ENCODE peak calls at places on chromosomes 12 and 14, in four cellular contexts. Z is right atrium auricular region, E is AG04450, I is fibroblast of pulmonary artery. G is an unnamed sample.

GRCh38 chr12:24306001-24306400 is 356.5 kb upstream of the SOX5 start:
- DNase-seq in E (no peak), Z (no peak), I (no peak), G (no peak)

GRCh38 chr14:87745507-87746118 is 247.4 kb downstream of the GALC start:
- DNase-seq in I (peak; percentile 47), E (no peak), Z (no peak), G (no peak)

GRCh38 chr12:54000774-54001114 is 783 bp downstream of the HOXC9 start:
- DNase-seq in Z (no peak), E (no peak), I (no peak), G (no peak)

GRCh38 chr12:109500406-109501185 is 23.2 kb downstream of the UBE3B start:
- DNase-seq in I (no peak), E (no peak), Z (no peak), G (no peak)

GRCh38 chr12:78120866-78121590 is 290.3 kb downstream of the NAV3 start:
- DNase-seq in I (peak; percentile 79), E (no peak), Z (no peak), G (no peak)

GRCh38 chr14:91940209-91940608 is 7.3 kb downstream of the FBLN5 start:
- DNase-seq in I (no peak), E (no peak), Z (no peak), G (no peak)

GRCh38 chr14:39265032-39265431 is 31.3 kb downstream of the MIA2 start:
- DNase-seq in E (no peak), I (peak; percentile 73), Z (no peak), G (no peak)

GRCh38 chr12:101671157-101671791 is 26.2 kb upstream of the CHPT1 start:
- DNase-seq in E (no peak), Z (no peak), I (no peak), G (no peak)

GRCh38 chr14:62031504-62031903 is 269.3 kb downstream of the SNAPC1 start:
- DNase-seq in E (no peak), I (no peak), Z (no peak), G (no peak)

GRCh38 chr14:20904393-20905029 is 13.3 kb downstream of the RNASE3 start:
- DNase-seq in Z (no peak), E (no peak), I (no peak), G (no peak)
- TF ChIP-seq CTCF in Z (no peak), E (no peak), I (no peak), G (no peak)

GRCh38 chr14:69483765-69484443 is 624 bp upstream of the PLEKHD1 start:
- DNase-seq in E (no peak), I (no peak), Z (no peak), G (no peak)
- TF ChIP-seq CTCF in E (no peak), I (no peak), Z (no peak), G (no peak)

GRCh38 chr12:94329366-94329765 is 130.3 kb downstream of the CEP83 start:
- DNase-seq in I (no peak), E (no peak), Z (no peak), G (no peak)
- TF ChIP-seq CTCF in I (peak; percentile 8), E (peak; percentile 4), Z (peak; percentile 36), G (no peak)

DNA sequence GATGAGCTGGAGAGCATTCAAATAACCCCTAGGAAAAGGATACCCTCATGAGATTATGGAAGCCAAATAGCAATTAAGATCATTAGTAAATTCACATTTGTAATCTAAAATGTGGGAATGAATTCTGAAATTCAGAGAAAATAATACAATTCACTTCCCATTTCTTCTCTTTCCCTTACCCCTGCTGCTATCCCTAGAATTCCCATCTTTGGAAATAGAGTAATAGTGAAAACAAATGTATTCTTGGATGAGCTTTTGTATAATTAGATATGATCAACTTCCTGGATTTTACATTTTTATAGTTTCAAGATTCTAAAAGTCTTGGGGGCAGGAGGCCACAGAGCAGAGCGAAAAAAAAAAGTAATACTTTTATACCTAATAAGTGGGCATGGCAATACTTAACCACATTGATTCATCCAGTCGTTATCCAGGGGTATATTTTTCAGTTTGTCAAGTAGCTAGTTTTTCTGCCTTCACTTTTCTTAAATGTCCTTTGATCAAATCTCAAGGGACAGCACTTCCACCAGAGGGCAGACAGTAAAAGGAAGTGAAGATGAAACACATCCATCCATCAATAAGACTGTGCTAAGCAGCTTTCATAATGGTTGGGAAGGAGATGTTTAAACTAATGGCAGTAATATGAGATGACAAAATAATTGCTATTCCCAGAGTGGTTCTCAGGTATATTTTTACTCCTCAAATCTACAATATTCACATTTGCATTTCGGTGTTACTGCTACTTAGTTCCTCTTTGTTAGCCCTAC is 401.3 kb downstream of the DIO2 start:
- DNase-seq in I (peak; percentile 25), Z (no peak), E (no peak), G (no peak)
- TF ChIP-seq CTCF in I (peak; percentile 14), Z (no peak), E (peak; percentile 28), G (peak; percentile 30)

DNA sequence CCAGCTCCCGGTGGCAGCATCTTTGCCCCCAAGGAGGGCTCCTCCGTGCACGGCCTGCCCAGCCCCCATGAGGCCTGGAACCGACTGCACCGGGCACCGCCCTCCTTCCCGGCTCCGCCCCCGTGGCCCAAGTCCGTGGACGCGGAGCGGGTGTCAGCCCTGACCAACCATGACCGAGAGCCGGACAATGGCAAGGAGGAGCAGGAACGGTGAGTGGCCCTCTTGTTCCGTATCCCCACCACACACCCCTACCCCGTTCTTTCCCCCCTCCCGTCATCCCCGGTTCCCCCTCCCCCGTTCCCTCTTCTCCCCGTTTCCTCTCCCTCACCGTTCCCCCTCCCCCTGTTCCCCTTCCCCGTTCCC is 28.3 kb downstream of the LRCOL1 start:
- DNase-seq in Z (no peak), E (no peak), I (no peak), G (no peak)
- TF ChIP-seq CTCF in Z (no peak), E (no peak), I (no peak), G (no peak)

DNA sequence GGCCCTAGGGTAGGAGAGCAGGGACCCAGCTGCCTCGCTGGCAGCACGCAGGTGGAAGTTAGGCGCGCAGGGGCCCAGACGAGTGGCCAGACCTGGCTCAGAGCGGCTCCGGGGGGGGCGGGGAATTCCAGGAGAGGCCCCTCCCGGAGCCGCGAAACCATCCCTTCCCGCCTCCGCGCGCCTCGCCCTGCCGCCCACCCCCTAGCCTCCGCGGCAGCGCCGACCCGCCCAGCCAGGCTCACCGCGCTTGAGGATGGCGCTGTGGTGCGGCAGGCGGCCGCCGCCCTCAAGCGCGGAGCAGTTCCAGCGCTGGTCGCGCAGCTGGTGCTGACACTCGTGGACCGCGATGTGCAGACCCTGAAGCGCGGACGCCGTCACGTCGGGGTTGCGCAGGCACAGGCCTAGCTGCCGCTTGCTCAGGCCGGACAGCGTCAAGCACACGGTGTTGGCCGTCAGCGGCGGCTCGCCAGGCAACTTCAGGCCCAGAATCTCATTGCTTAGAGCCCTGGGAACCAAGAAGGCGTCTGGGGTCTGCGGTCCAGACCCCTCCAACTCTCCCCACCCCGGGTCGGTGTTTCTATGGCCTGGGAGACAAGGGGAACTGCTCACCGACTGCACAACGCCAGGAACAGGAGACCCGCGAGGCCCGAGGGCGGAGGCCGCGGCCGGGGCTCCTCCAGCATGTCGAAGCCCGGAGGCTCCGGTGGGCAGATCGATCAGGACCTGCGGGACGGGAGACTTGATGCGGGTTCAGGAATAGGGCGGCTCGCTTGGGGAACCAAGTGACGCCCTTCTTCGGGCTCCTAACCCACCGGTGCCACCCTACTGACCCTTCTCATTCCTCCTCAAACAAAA is 1.5 kb downstream of the WNT10B start:
- DNase-seq in Z (no peak), E (no peak), I (no peak), G (no peak)
- TF ChIP-seq CTCF in Z (peak; percentile 27), E (no peak), I (no peak), G (no peak)

DNA sequence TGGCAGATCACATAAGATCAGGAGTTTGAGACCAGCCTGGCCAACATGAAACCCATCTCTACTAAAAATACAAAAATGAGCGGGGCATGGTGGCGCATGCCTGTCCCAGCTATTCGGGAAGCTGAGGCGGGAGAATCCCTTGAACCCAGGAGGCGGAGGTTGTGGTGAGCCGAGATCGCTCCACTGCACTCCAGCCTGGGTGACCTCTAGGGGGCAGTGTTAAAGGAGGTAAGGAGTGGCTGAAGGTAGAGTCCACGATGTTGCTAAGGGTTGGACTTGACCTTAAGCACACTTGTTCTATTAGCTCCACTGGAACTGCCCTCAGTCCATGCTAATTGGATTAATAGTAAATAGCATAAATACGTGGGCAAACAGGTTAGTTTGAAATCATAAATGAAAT is 62.4 kb upstream of the PSMC1 start:
- DNase-seq in I (peak; percentile 2), Z (no peak), E (no peak), G (no peak)
- TF ChIP-seq CTCF in I (peak; percentile 12), Z (peak; percentile 29), E (peak; percentile 26), G (peak; percentile 20)

G was measured in BJ.